ENCODE peak calls at places on chromosomes 3 and 15, in four cellular contexts. J is HT-29; S is HFFc6; H is activated T-helper 9 cell treated with anti-CD3 and anti-CD28 coated beads, Interleukin-2, amount 50 U/mL, for 16 hours. T is an unnamed sample.

GRCh38 chr15:69129026-69129385 is 31.4 kb upstream of the GLCE start:
- DNase-seq in J (no peak), S (no peak), H (no peak), T (no peak)

GRCh38 chr3:71579934-71580318 is 3.6 kb downstream of the FOXP1 start:
- DNase-seq in J (no peak), S (no peak), H (no peak), T (no peak)

GRCh38 chr3:20041197-20041780 is 1.0 kb downstream of the KAT2B start:
- DNase-seq in J (peak; percentile 41), S (peak; percentile 40), H (peak; percentile 63), T (peak; percentile 77)

GRCh38 chr15:60652245-60652644 is 173.3 kb upstream of the ICE2 start:
- DNase-seq in J (no peak), S (no peak), H (no peak), T (no peak)

GRCh38 chr15:60441323-60441722 is 37.6 kb downstream of the ICE2 start:
- DNase-seq in J (no peak), S (no peak), H (no peak), T (no peak)

GRCh38 chr3:187684880-187685279 is 14.7 kb upstream of the SST start:
- DNase-seq in J (no peak), S (no peak), H (no peak), T (no peak)

GRCh38 chr3:126287536-126288181 is 69.5 kb downstream of the KLF15 start:
- DNase-seq in J (peak; percentile 78), S (peak; percentile 41), H (no peak), T (no peak)

GRCh38 chr15:79640206-79640605 is 208.1 kb downstream of the MINAR1 start:
- DNase-seq in J (peak; percentile 19), S (peak; percentile 89), H (no peak), T (no peak)

GRCh38 chr15:90530250-90531051 is 728 bp downstream of the CRTC3 start:
- DNase-seq in J (peak; percentile 64), S (peak; percentile 12), H (peak; percentile 35), T (peak; percentile 67)

GRCh38 chr3:100125539-100125938 is 11.2 kb upstream of the FILIP1L start:
- DNase-seq in J (no peak), S (peak; percentile 5), H (no peak), T (no peak)

GRCh38 chr15:43370310-43370974 is 401 bp downstream of the ZSCAN29 start:
- DNase-seq in J (peak; percentile 40), S (peak; percentile 13), H (peak; percentile 2), T (no peak)

GRCh38 chr3:151903501-151903991 is 30.1 kb downstream of the SUCNR1 start:
- DNase-seq in J (no peak), S (peak; percentile 62), H (no peak), T (no peak)

GRCh38 chr3:194339356-194339755 is 11.8 kb downstream of the CPN2 start:
- DNase-seq in J (no peak), S (no peak), H (no peak), T (no peak)

GRCh38 chr3:112860898-112861297 is 14.2 kb upstream of the CD200R1L start:
- DNase-seq in J (no peak), S (no peak), H (no peak), T (no peak)

GRCh38 chr3:71589132-71589531 is 5.6 kb upstream of the FOXP1 start:
- DNase-seq in J (no peak), S (no peak), H (no peak), T (no peak)

GRCh38 chr3:58416191-58416590 is 17.4 kb downstream of the PDHB start:
- DNase-seq in J (no peak), S (no peak), H (no peak), T (no peak)

GRCh38 chr3:163175970-163176369 is 1679.4 kb downstream of the OTOL1 start:
- DNase-seq in J (no peak), S (no peak), H (no peak), T (no peak)

GRCh38 chr15:100633763-100634075 is 31.3 kb downstream of the ASB7 start:
- DNase-seq in J (no peak), S (no peak), H (no peak), T (no peak)

GRCh38 chr15:87850916-87851315 is 405.6 kb downstream of the NTRK3 start:
- DNase-seq in J (no peak), S (no peak), H (no peak), T (no peak)

GRCh38 chr15:31032959-31033358 is 41.5 kb upstream of the MTMR10 start:
- DNase-seq in J (no peak), S (peak; percentile 56), H (no peak), T (no peak)